ENCODE peak calls at places on chromosomes 3 and 15, in four cellular contexts. O is Right ventricle myocardium superior, P is Kasumi-1, U is T47D. L is an unnamed sample.

GRCh38 chr3:32443471-32443870 is 51.8 kb downstream of the CMTM7 start:
- DNase-seq in P (no peak), U (no peak), O (no peak), L (no peak)

GRCh38 chr3:100210777-100211145 is 50.0 kb upstream of the TBC1D23 start:
- DNase-seq in P (no peak), O (no peak), U (no peak), L (no peak)

GRCh38 chr3:55169161-55169560 is 241.3 kb upstream of the LRTM1 start:
- DNase-seq in O (no peak), P (no peak), U (no peak), L (no peak)

GRCh38 chr3:98601180-98601579 is 7.8 kb upstream of the CPOX start:
- DNase-seq in P (no peak), U (no peak), O (no peak), L (no peak)

GRCh38 chr3:158403013-158403412 is 168.0 kb upstream of the MLF1 start:
- DNase-seq in P (no peak), O (no peak), U (no peak), L (no peak)

GRCh38 chr3:148178508-148178907 is 519.2 kb upstream of the AGTR1 start:
- DNase-seq in O (no peak), U (no peak), P (no peak), L (no peak)

GRCh38 chr15:70094690-70095311 is 2.9 kb downstream of the TLE3 start:
- DNase-seq in P (peak), O (no peak), U (no peak), L (no peak)

GRCh38 chr3:28682126-28682525 is 333.5 kb upstream of the AZI2 start:
- DNase-seq in P (no peak), U (no peak), O (no peak), L (no peak)

GRCh38 chr3:4904801-4905695 is 74.2 kb upstream of the BHLHE40 start:
- DNase-seq in U (no peak), O (no peak), P (peak), L (peak)

GRCh38 chr3:192063570-192063969 is 602.6 kb downstream of the PYDC2 start:
- DNase-seq in U (no peak), P (no peak), O (peak), L (no peak)

GRCh38 chr3:61562810-61563613 is 1.6 kb downstream of the PTPRG start:
- DNase-seq in U (no peak), P (peak), O (peak), L (no peak)

GRCh38 chr3:377158-377561 is 180.6 kb downstream of the CHL1 start:
- DNase-seq in O (no peak), P (peak), U (no peak), L (peak)

GRCh38 chr3:24475945-24476344 is 18.7 kb downstream of the THRB start:
- DNase-seq in O (no peak), P (no peak), U (no peak), L (no peak)

GRCh38 chr3:187737401-187738088 is 7.7 kb downstream of the BCL6 start:
- DNase-seq in O (peak), U (no peak), P (no peak), L (peak)

GRCh38 chr3:136929984-136930671 is 27.7 kb upstream of the IL20RB start:
- DNase-seq in O (peak), U (no peak), P (no peak), L (no peak)

GRCh38 chr15:96165775-96166174 is 164.7 kb upstream of the NR2F2 start:
- DNase-seq in O (no peak), U (no peak), P (no peak), L (no peak)

GRCh38 chr3:80549173-80549572 is 781.4 kb upstream of the ROBO1 start:
- DNase-seq in O (no peak), P (no peak), U (no peak), L (no peak)

GRCh38 chr15:25541228-25541627 is 102.4 kb upstream of the UBE3A start:
- DNase-seq in U (no peak), O (no peak), P (no peak), L (no peak)

GRCh38 chr3:50324351-50325144 is 2.0 kb upstream of the HYAL2 start:
- DNase-seq in P (peak), U (peak), O (peak), L (peak)

GRCh38 chr15:96333194-96334016 is 2.9 kb downstream of the NR2F2 start:
- DNase-seq in O (peak), U (no peak), P (no peak), L (no peak)

GRCh38 chr3:153221748-153222162 is 59.7 kb downstream of the RAP2B start:
- DNase-seq in U (no peak), P (peak), O (peak), L (peak)

GRCh38 chr15:41341519-41341918 is 8.8 kb downstream of the NUSAP1 start:
- DNase-seq in P (no peak), O (no peak), U (no peak), L (no peak)

GRCh38 chr3:159280326-159280725 is 478.5 kb downstream of the MFSD1 start:
- DNase-seq in P (no peak), O (no peak), U (no peak), L (no peak)

GRCh38 chr15:83198476-83198875 is 9.1 kb downstream of the HDGFL3 start:
- DNase-seq in P (no peak), U (no peak), O (no peak), L (no peak)

GRCh38 chr3:154904328-154904727 is 175.8 kb upstream of the MME start:
- DNase-seq in U (peak), P (peak), O (no peak), L (peak)

GRCh38 chr3:45923755-45924154 is 19.5 kb upstream of the CXCR6 start:
- DNase-seq in P (no peak), U (no peak), O (no peak), L (no peak)

GRCh38 chr15:83928392-83928734 is 274.4 kb downstream of the ADAMTSL3 start:
- DNase-seq in U (no peak), O (no peak), P (no peak), L (no peak)

GRCh38 chr15:100729461-100729860 is 127.1 kb downstream of the ASB7 start:
- DNase-seq in O (no peak), P (no peak), U (no peak), L (no peak)

GRCh38 chr3:169627073-169627472 is 36.4 kb downstream of the MECOM start:
- DNase-seq in P (no peak), U (no peak), O (no peak), L (no peak)